ENCODE peak calls at places on chromosomes 11 and 22, in five cellular contexts. One of them, this sample, is unnamed.

GRCh38 chr11:59221438-59221837 is 8.7 kb upstream of the MPEG1 start:
- DNase-seq in activated T-helper 1 cell treated with anti-CD3 and anti-CD28 coated beads, Interleukin-12 subunit alpha, Interleukin-12 subunit beta, Interleukin-2, Interleukin-4 antibody, amounts not matched to agents 30 ng/mL and 10 ng/mL and 1 ng/mL, durations not matched to agents 14 hours and 24 hours and 36 hours: no peak
- DNase-seq in HTR-8/SVneo: no peak
- DNase-seq in T-helper 2 cell: no peak
- DNase-seq in amniotic stem cell: peak; percentile 6
- DNase-seq in this sample: no peak

GRCh38 chr11:116693206-116694016 is 79.4 kb downstream of the BUD13 start:
- DNase-seq in activated T-helper 1 cell treated with anti-CD3 and anti-CD28 coated beads, Interleukin-12 subunit alpha, Interleukin-12 subunit beta, Interleukin-2, Interleukin-4 antibody, amounts not matched to agents 30 ng/mL and 10 ng/mL and 1 ng/mL, durations not matched to agents 14 hours and 24 hours and 36 hours: no peak
- DNase-seq in HTR-8/SVneo: no peak
- DNase-seq in T-helper 2 cell: no peak
- DNase-seq in amniotic stem cell: no peak
- DNase-seq in this sample: no peak

GRCh38 chr22:38549106-38549884 is 20.7 kb downstream of the DMC1 start:
- DNase-seq in activated T-helper 1 cell treated with anti-CD3 and anti-CD28 coated beads, Interleukin-12 subunit alpha, Interleukin-12 subunit beta, Interleukin-2, Interleukin-4 antibody, amounts not matched to agents 30 ng/mL and 10 ng/mL and 1 ng/mL, durations not matched to agents 14 hours and 24 hours and 36 hours: no peak
- DNase-seq in HTR-8/SVneo: no peak
- DNase-seq in T-helper 2 cell: no peak
- DNase-seq in amniotic stem cell: no peak
- DNase-seq in this sample: no peak

GRCh38 chr22:28900379-28900778 is 17.0 kb downstream of the ZNRF3 start:
- DNase-seq in activated T-helper 1 cell treated with anti-CD3 and anti-CD28 coated beads, Interleukin-12 subunit alpha, Interleukin-12 subunit beta, Interleukin-2, Interleukin-4 antibody, amounts not matched to agents 30 ng/mL and 10 ng/mL and 1 ng/mL, durations not matched to agents 14 hours and 24 hours and 36 hours: no peak
- DNase-seq in HTR-8/SVneo: no peak
- DNase-seq in T-helper 2 cell: no peak
- DNase-seq in amniotic stem cell: no peak
- DNase-seq in this sample: no peak

GRCh38 chr22:25853902-25854301 is 111.9 kb downstream of the MYO18B start:
- DNase-seq in activated T-helper 1 cell treated with anti-CD3 and anti-CD28 coated beads, Interleukin-12 subunit alpha, Interleukin-12 subunit beta, Interleukin-2, Interleukin-4 antibody, amounts not matched to agents 30 ng/mL and 10 ng/mL and 1 ng/mL, durations not matched to agents 14 hours and 24 hours and 36 hours: no peak
- DNase-seq in HTR-8/SVneo: no peak
- DNase-seq in T-helper 2 cell: no peak
- DNase-seq in amniotic stem cell: no peak
- DNase-seq in this sample: no peak

GRCh38 chr11:65786008-65786785 is 666 bp upstream of the OVOL1 start:
- DNase-seq in activated T-helper 1 cell treated with anti-CD3 and anti-CD28 coated beads, Interleukin-12 subunit alpha, Interleukin-12 subunit beta, Interleukin-2, Interleukin-4 antibody, amounts not matched to agents 30 ng/mL and 10 ng/mL and 1 ng/mL, durations not matched to agents 14 hours and 24 hours and 36 hours: no peak
- DNase-seq in HTR-8/SVneo: no peak
- DNase-seq in T-helper 2 cell: no peak
- DNase-seq in amniotic stem cell: no peak
- DNase-seq in this sample: no peak

GRCh38 chr11:18699848-18700261 is 1.3 kb downstream of the TMEM86A start:
- DNase-seq in activated T-helper 1 cell treated with anti-CD3 and anti-CD28 coated beads, Interleukin-12 subunit alpha, Interleukin-12 subunit beta, Interleukin-2, Interleukin-4 antibody, amounts not matched to agents 30 ng/mL and 10 ng/mL and 1 ng/mL, durations not matched to agents 14 hours and 24 hours and 36 hours: no peak
- DNase-seq in HTR-8/SVneo: no peak
- DNase-seq in T-helper 2 cell: no peak
- DNase-seq in amniotic stem cell: no peak
- DNase-seq in this sample: no peak

GRCh38 chr22:17773606-17774205 is 563 bp downstream of the BID start:
- DNase-seq in activated T-helper 1 cell treated with anti-CD3 and anti-CD28 coated beads, Interleukin-12 subunit alpha, Interleukin-12 subunit beta, Interleukin-2, Interleukin-4 antibody, amounts not matched to agents 30 ng/mL and 10 ng/mL and 1 ng/mL, durations not matched to agents 14 hours and 24 hours and 36 hours: peak; percentile 67
- DNase-seq in HTR-8/SVneo: no peak
- DNase-seq in T-helper 2 cell: peak; percentile 32
- DNase-seq in amniotic stem cell: no peak
- DNase-seq in this sample: no peak

GRCh38 chr11:134609361-134610115 is 197.5 kb upstream of the B3GAT1 start:
- DNase-seq in activated T-helper 1 cell treated with anti-CD3 and anti-CD28 coated beads, Interleukin-12 subunit alpha, Interleukin-12 subunit beta, Interleukin-2, Interleukin-4 antibody, amounts not matched to agents 30 ng/mL and 10 ng/mL and 1 ng/mL, durations not matched to agents 14 hours and 24 hours and 36 hours: no peak
- DNase-seq in HTR-8/SVneo: no peak
- DNase-seq in T-helper 2 cell: no peak
- DNase-seq in amniotic stem cell: no peak
- DNase-seq in this sample: no peak

GRCh38 chr11:5240458-5240857 is 6.2 kb upstream of the HBD start:
- DNase-seq in activated T-helper 1 cell treated with anti-CD3 and anti-CD28 coated beads, Interleukin-12 subunit alpha, Interleukin-12 subunit beta, Interleukin-2, Interleukin-4 antibody, amounts not matched to agents 30 ng/mL and 10 ng/mL and 1 ng/mL, durations not matched to agents 14 hours and 24 hours and 36 hours: no peak
- DNase-seq in HTR-8/SVneo: no peak
- DNase-seq in T-helper 2 cell: no peak
- DNase-seq in amniotic stem cell: no peak
- DNase-seq in this sample: no peak

GRCh38 chr11:109150603-109151002 is 271.4 kb upstream of the C11orf87 start:
- DNase-seq in activated T-helper 1 cell treated with anti-CD3 and anti-CD28 coated beads, Interleukin-12 subunit alpha, Interleukin-12 subunit beta, Interleukin-2, Interleukin-4 antibody, amounts not matched to agents 30 ng/mL and 10 ng/mL and 1 ng/mL, durations not matched to agents 14 hours and 24 hours and 36 hours: no peak
- DNase-seq in HTR-8/SVneo: no peak
- DNase-seq in T-helper 2 cell: no peak
- DNase-seq in amniotic stem cell: no peak
- DNase-seq in this sample: no peak

GRCh38 chr11:116501728-116502127 is 271.1 kb downstream of the BUD13 start:
- DNase-seq in activated T-helper 1 cell treated with anti-CD3 and anti-CD28 coated beads, Interleukin-12 subunit alpha, Interleukin-12 subunit beta, Interleukin-2, Interleukin-4 antibody, amounts not matched to agents 30 ng/mL and 10 ng/mL and 1 ng/mL, durations not matched to agents 14 hours and 24 hours and 36 hours: no peak
- DNase-seq in HTR-8/SVneo: no peak
- DNase-seq in T-helper 2 cell: no peak
- DNase-seq in amniotic stem cell: no peak
- DNase-seq in this sample: no peak

GRCh38 chr11:76702378-76703128 is 32.0 kb upstream of the LRRC32 start:
- DNase-seq in activated T-helper 1 cell treated with anti-CD3 and anti-CD28 coated beads, Interleukin-12 subunit alpha, Interleukin-12 subunit beta, Interleukin-2, Interleukin-4 antibody, amounts not matched to agents 30 ng/mL and 10 ng/mL and 1 ng/mL, durations not matched to agents 14 hours and 24 hours and 36 hours: no peak
- DNase-seq in HTR-8/SVneo: no peak
- DNase-seq in T-helper 2 cell: no peak
- DNase-seq in amniotic stem cell: no peak
- DNase-seq in this sample: no peak

GRCh38 chr22:36184433-36185035 is 17.1 kb downstream of the APOL4 start:
- DNase-seq in activated T-helper 1 cell treated with anti-CD3 and anti-CD28 coated beads, Interleukin-12 subunit alpha, Interleukin-12 subunit beta, Interleukin-2, Interleukin-4 antibody, amounts not matched to agents 30 ng/mL and 10 ng/mL and 1 ng/mL, durations not matched to agents 14 hours and 24 hours and 36 hours: no peak
- DNase-seq in HTR-8/SVneo: no peak
- DNase-seq in T-helper 2 cell: no peak
- DNase-seq in amniotic stem cell: no peak
- DNase-seq in this sample: no peak

GRCh38 chr11:115363921-115364320 is 140.3 kb downstream of the CADM1 start:
- DNase-seq in activated T-helper 1 cell treated with anti-CD3 and anti-CD28 coated beads, Interleukin-12 subunit alpha, Interleukin-12 subunit beta, Interleukin-2, Interleukin-4 antibody, amounts not matched to agents 30 ng/mL and 10 ng/mL and 1 ng/mL, durations not matched to agents 14 hours and 24 hours and 36 hours: no peak
- DNase-seq in HTR-8/SVneo: no peak
- DNase-seq in T-helper 2 cell: no peak
- DNase-seq in amniotic stem cell: no peak
- DNase-seq in this sample: no peak